ENCODE peak calls at places on chromosomes 6 and 20, in five cellular contexts. B is HFF-Myc, J is K562, D is foreskin fibroblast, A is GM10248. X is an unnamed sample.

GRCh38 chr20:38673731-38674177 is 50.5 kb upstream of the SLC32A1 start:
- DNase-seq in J (peak), D (no peak), B (no peak), A (no peak), X (no peak)

GRCh38 chr6:136920858-136921520 is 1.1 kb upstream of the SLC35D3 start:
- DNase-seq in D (no peak), J (no peak), A (peak), B (no peak), X (no peak)

GRCh38 chr6:148513145-148514071 is 170.8 kb downstream of the SASH1 start:
- DNase-seq in J (no peak), A (no peak), B (peak), D (peak), X (no peak)

GRCh38 chr6:11009353-11009752 is 34.8 kb downstream of the ELOVL2 start:
- DNase-seq in D (no peak), A (no peak), J (no peak), B (no peak), X (no peak)

GRCh38 chr20:15887387-15887786 is 685.9 kb downstream of the KIF16B start:
- DNase-seq in J (no peak), B (no peak), A (no peak), D (no peak), X (no peak)

GRCh38 chr6:19719691-19720127 is 117.5 kb upstream of the ID4 start:
- DNase-seq in A (no peak), D (peak), B (peak), J (no peak), X (peak)

GRCh38 chr20:62656205-62656918 is 14.1 kb downstream of the SLCO4A1 start:
- DNase-seq in J (no peak), A (no peak), D (no peak), B (no peak), X (no peak)

GRCh38 chr6:379367-380181 is 12.0 kb upstream of the IRF4 start:
- DNase-seq in J (no peak), B (no peak), A (peak), D (no peak), X (no peak)

GRCh38 chr6:44216677-44217331 is at the start of gene MYMX:
- DNase-seq in B (no peak), J (peak), A (no peak), D (no peak), X (no peak)

GRCh38 chr6:156110249-156110648 is 654.6 kb upstream of the NOX3 start:
- DNase-seq in A (no peak), B (no peak), D (no peak), J (no peak), X (no peak)

GRCh38 chr6:225121-225721 is 67.1 kb upstream of the DUSP22 start:
- DNase-seq in D (no peak), B (no peak), J (no peak), A (no peak), X (no peak)

GRCh38 chr6:111874030-111874425 is 776 bp upstream of the FYN start:
- DNase-seq in D (no peak), A (no peak), B (no peak), J (no peak), X (no peak)

GRCh38 chr6:17015144-17015543 is 86.7 kb upstream of the STMND1 start:
- DNase-seq in B (no peak), J (no peak), A (peak), D (peak), X (no peak)

GRCh38 chr6:35343092-35343834 is 905 bp downstream of the PPARD start:
- DNase-seq in B (no peak), J (peak), D (no peak), A (no peak), X (no peak)

GRCh38 chr6:146149770-146150169 is 120.9 kb downstream of the GRM1 start:
- DNase-seq in A (no peak), B (no peak), D (no peak), J (no peak), X (no peak)

GRCh38 chr6:106360989-106361430 is 493 bp downstream of the CRYBG1 start:
- DNase-seq in D (no peak), J (peak), A (peak), B (no peak), X (peak)

GRCh38 chr20:14644698-14645097 is 307.3 kb upstream of the FLRT3 start:
- DNase-seq in B (no peak), A (no peak), D (no peak), J (no peak), X (no peak)

GRCh38 chr20:45987108-45987780 is 15.2 kb upstream of the ZNF335 start:
- DNase-seq in D (no peak), A (peak), B (no peak), J (peak), X (peak)

GRCh38 chr6:36827261-36828079 is 11.8 kb downstream of the CPNE5 start:
- DNase-seq in D (peak), B (peak), J (peak), A (no peak), X (no peak)

GRCh38 chr20:58868795-58869194 is 16.3 kb downstream of the GNAS start:
- DNase-seq in J (peak), D (no peak), A (no peak), B (no peak), X (peak)

GRCh38 chr6:167730441-167730840 is 96.3 kb upstream of the AFDN start:
- DNase-seq in A (no peak), J (no peak), D (no peak), B (no peak), X (no peak)

GRCh38 chr6:169619650-169620049 is 82.2 kb downstream of the WDR27 start:
- DNase-seq in A (no peak), B (no peak), D (peak), J (no peak), X (no peak)

GRCh38 chr20:7694940-7695567 is 245.2 kb downstream of the HAO1 start:
- DNase-seq in A (no peak), B (no peak), D (peak), J (no peak), X (no peak)

GRCh38 chr6:111552999-111553398 is 52.7 kb downstream of the TRAF3IP2 start:
- DNase-seq in B (no peak), A (no peak), J (no peak), D (no peak), X (no peak)

GRCh38 chr20:59007758-59008511 is 881 bp upstream of the CTSZ start:
- DNase-seq in B (no peak), D (no peak), J (peak), A (peak), X (no peak)

GRCh38 chr20:25223179-25223661 is 24.7 kb upstream of the PYGB start:
- DNase-seq in J (peak), B (peak), A (no peak), D (peak), X (no peak)

DNA sequence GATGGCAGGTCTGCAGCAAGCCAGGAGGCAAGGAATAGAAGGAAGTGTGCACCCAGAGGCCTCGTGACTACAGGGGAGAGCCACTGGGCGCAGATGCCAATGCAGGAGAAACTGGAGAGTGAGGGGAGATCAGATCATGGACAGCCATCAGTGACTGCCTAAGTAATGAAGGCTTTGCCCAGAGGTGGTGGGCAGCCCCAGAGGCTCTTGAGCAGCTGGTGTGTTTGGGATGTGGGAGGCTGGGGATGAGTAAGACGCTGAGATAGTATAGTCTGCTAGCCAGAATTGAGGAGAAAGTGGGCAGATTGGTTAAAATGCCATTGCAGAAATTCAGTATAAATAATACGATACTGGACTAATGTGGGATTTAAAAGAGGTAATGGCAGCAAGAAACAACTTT is 111.9 kb downstream of the MAP3K4 start:
- DNase-seq in J (no peak), B (no peak), D (no peak), A (no peak), X (no peak)
- TF ChIP-seq CTCF in J (no peak), B (no peak), D (no peak), A (no peak), X (no peak)

GRCh38 chr20:12660918-12661317 is 347.9 kb upstream of the SPTLC3 start:
- DNase-seq in D (no peak), A (no peak), B (no peak), J (no peak), X (peak)
- TF ChIP-seq CTCF in D (no peak), A (no peak), B (no peak), J (no peak), X (peak)

GRCh38 chr6:63272397-63272796 is 47.4 kb downstream of the LGSN start:
- DNase-seq in J (peak), D (peak), A (peak), B (no peak), X (no peak)
- TF ChIP-seq CTCF in J (peak), D (no peak), A (peak), B (no peak), X (peak)

DNA sequence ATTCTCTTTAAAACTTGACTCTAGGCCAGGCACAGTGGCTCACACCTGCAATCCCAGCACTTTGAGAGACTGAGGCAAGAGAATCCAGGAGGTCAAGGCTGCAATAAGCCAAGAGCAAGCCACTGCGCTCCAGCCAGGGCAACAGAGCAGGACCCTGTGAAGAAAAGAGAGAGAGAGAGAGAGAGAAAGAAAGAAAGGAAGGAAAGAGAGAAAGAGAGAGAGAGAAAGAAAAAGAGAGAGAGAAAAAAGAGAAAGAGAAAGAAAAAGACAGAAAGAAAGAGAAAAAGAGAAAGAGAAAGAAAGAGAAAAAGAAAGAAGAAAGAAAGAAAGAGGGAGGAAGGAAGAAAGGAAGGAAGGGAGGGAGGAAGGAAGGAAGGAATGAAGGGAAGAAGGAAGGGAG is 76.7 kb downstream of the RIN2 start:
- DNase-seq in A (no peak), B (no peak), J (no peak), D (no peak), X (no peak)
- TF ChIP-seq CTCF in A (no peak), B (no peak), J (no peak), D (no peak), X (no peak)

DNA sequence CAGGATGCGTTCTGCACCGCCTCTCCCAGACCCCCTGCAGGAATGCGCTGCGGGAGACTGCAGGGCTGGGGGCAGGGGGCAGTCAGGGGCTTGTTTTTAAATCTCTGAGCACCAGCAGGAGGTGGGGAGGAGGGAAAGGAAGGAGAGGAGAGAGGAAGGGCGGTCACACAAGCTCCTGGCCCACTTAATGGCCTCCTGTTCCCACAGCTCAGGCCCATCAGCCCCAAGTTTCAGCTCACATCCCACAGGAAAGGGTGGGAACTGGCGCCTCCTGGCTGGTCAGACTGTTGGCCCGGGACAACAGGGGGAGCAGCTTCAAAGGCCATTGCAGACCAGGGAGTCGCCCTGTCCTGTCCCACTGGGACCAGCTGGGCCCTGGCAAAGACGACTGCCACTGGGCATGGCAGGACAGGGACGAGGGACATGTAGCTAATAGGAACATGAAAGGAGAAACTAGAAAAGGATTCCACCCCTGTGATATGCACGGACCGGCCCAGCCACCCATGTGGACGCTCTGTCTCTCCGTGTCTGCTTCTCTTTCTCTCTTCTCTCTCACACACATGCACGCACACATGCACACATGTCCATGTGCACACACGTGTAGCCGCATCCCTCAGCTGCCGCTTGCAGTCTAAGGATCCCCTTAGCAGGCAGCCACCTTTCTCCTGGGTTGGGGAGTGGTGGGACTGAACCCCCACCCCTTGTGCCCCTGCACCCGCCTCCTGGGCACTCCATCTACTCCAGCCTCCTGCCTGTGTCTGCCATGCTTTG is 34.6 kb downstream of the TFEB start:
- DNase-seq in J (no peak), A (no peak), B (no peak), D (no peak), X (no peak)
- TF ChIP-seq CTCF in J (peak), A (no peak), B (no peak), D (no peak), X (no peak)

DNA sequence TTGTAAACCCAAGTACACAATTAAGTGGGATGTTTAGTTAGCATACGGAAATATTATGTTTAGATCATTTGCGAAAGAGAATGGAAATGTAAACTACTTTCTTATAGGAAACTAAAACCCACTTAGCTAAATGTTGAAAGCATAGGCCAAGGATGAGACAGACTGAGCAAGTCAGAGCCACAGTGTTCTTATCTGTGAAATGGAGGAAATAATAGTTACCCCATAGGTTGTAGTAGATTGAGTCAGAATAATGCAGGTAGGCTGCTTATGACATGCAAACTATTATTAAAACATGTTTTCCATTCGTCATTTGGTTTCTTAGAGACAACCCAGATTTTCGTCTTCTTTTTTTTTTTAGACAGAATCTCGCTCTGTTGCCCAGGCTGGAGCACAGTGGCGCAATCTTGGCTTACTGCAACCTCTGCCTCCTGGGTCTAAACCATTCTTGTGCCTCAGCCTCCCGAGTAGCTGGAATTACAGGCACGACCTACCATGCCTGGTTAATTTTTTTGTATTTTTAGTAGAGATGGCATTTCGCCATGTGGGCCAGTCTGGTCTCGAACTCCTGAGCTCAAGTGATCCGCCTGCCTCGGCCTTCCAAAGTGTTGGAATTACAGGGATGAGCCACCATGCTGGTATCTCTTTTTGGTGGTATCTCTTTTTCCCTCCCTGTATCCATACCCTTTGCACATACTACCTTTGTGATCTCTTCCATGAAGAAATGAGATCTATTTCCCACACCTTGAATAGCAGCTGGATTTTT is 196.5 kb upstream of the ZNF217 start:
- DNase-seq in B (no peak), J (no peak), A (no peak), D (no peak), X (no peak)
- TF ChIP-seq CTCF in B (no peak), J (no peak), A (no peak), D (no peak), X (no peak)

X was measured in neural crest cell.